ENCODE peak calls at places on chromosomes 5 and 9, in five cellular contexts. One of them, this sample, is unnamed.

GRCh38 chr9:22337261-22337660 is 109.4 kb upstream of the DMRTA1 start:
- DNase-seq in KBM-7: no peak
- DNase-seq in NCI-H345: no peak
- DNase-seq in CD8-positive, alpha-beta memory T cell: no peak
- DNase-seq in psoas muscle: no peak
- DNase-seq in this sample: no peak

GRCh38 chr5:107952450-107952849 is 281.7 kb upstream of the EFNA5 start:
- DNase-seq in KBM-7: no peak
- DNase-seq in NCI-H345: no peak
- DNase-seq in CD8-positive, alpha-beta memory T cell: no peak
- DNase-seq in psoas muscle: no peak
- DNase-seq in this sample: no peak

GRCh38 chr5:134177197-134178171 is 734 bp upstream of the SKP1 start:
- DNase-seq in KBM-7: peak
- DNase-seq in NCI-H345: peak
- DNase-seq in CD8-positive, alpha-beta memory T cell: no peak
- DNase-seq in psoas muscle: peak
- DNase-seq in this sample: peak

GRCh38 chr5:43063731-43064171 is 23.6 kb upstream of the ANXA2R start:
- DNase-seq in KBM-7: no peak
- DNase-seq in NCI-H345: no peak
- DNase-seq in CD8-positive, alpha-beta memory T cell: no peak
- DNase-seq in psoas muscle: peak
- DNase-seq in this sample: no peak

GRCh38 chr9:107283621-107284616 is 840 bp downstream of the RAD23B start:
- DNase-seq in KBM-7: peak
- DNase-seq in NCI-H345: peak
- DNase-seq in CD8-positive, alpha-beta memory T cell: peak
- DNase-seq in psoas muscle: peak
- DNase-seq in this sample: peak

GRCh38 chr9:91882628-91883027 is 67.4 kb downstream of the ROR2 start:
- DNase-seq in KBM-7: no peak
- DNase-seq in NCI-H345: no peak
- DNase-seq in CD8-positive, alpha-beta memory T cell: no peak
- DNase-seq in psoas muscle: no peak
- DNase-seq in this sample: no peak

GRCh38 chr5:157186309-157187045 is 5.8 kb downstream of the ITK start:
- DNase-seq in KBM-7: no peak
- DNase-seq in NCI-H345: no peak
- DNase-seq in CD8-positive, alpha-beta memory T cell: no peak
- DNase-seq in psoas muscle: no peak
- DNase-seq in this sample: no peak

GRCh38 chr9:16813838-16814237 is 56.6 kb downstream of the BNC2 start:
- DNase-seq in KBM-7: no peak
- DNase-seq in NCI-H345: no peak
- DNase-seq in CD8-positive, alpha-beta memory T cell: no peak
- DNase-seq in psoas muscle: no peak
- DNase-seq in this sample: no peak

GRCh38 chr9:113580041-113580953 is 116.8 kb downstream of the RGS3 start:
- DNase-seq in KBM-7: no peak
- DNase-seq in NCI-H345: peak
- DNase-seq in CD8-positive, alpha-beta memory T cell: peak
- DNase-seq in psoas muscle: peak
- DNase-seq in this sample: peak

GRCh38 chr9:74173284-74173683 is 323.9 kb upstream of the RORB start:
- DNase-seq in KBM-7: no peak
- DNase-seq in NCI-H345: no peak
- DNase-seq in CD8-positive, alpha-beta memory T cell: no peak
- DNase-seq in psoas muscle: no peak
- DNase-seq in this sample: no peak

GRCh38 chr9:112831281-112831851 is 59.3 kb downstream of the SLC46A2 start:
- DNase-seq in KBM-7: peak
- DNase-seq in NCI-H345: no peak
- DNase-seq in CD8-positive, alpha-beta memory T cell: no peak
- DNase-seq in psoas muscle: peak
- DNase-seq in this sample: no peak

GRCh38 chr9:119004618-119004990 is 364.6 kb downstream of the BRINP1 start:
- DNase-seq in KBM-7: no peak
- DNase-seq in NCI-H345: no peak
- DNase-seq in CD8-positive, alpha-beta memory T cell: no peak
- DNase-seq in psoas muscle: peak
- DNase-seq in this sample: peak

GRCh38 chr9:77793909-77794308 is 145.8 kb upstream of the GNA14 start:
- DNase-seq in KBM-7: no peak
- DNase-seq in NCI-H345: peak
- DNase-seq in CD8-positive, alpha-beta memory T cell: no peak
- DNase-seq in psoas muscle: no peak
- DNase-seq in this sample: no peak

GRCh38 chr9:133715866-133716563 is 22.1 kb downstream of the SARDH start:
- DNase-seq in KBM-7: peak
- DNase-seq in NCI-H345: peak
- DNase-seq in CD8-positive, alpha-beta memory T cell: peak
- DNase-seq in psoas muscle: peak
- DNase-seq in this sample: no peak

GRCh38 chr9:133679466-133680051 is 43.4 kb downstream of the DBH start:
- DNase-seq in KBM-7: no peak
- DNase-seq in NCI-H345: no peak
- DNase-seq in CD8-positive, alpha-beta memory T cell: peak
- DNase-seq in psoas muscle: peak
- DNase-seq in this sample: no peak

GRCh38 chr9:129148463-129149204 is 29.4 kb downstream of the IER5L start:
- DNase-seq in KBM-7: no peak
- DNase-seq in NCI-H345: no peak
- DNase-seq in CD8-positive, alpha-beta memory T cell: no peak
- DNase-seq in psoas muscle: no peak
- DNase-seq in this sample: no peak

GRCh38 chr5:132754947-132755346 is 7.7 kb downstream of the CCNI2 start:
- DNase-seq in KBM-7: peak
- DNase-seq in NCI-H345: no peak
- DNase-seq in CD8-positive, alpha-beta memory T cell: no peak
- DNase-seq in psoas muscle: no peak
- DNase-seq in this sample: no peak

GRCh38 chr9:125889122-125889523 is 141.9 kb downstream of the PBX3 start:
- DNase-seq in KBM-7: peak
- DNase-seq in NCI-H345: peak
- DNase-seq in CD8-positive, alpha-beta memory T cell: no peak
- DNase-seq in psoas muscle: peak
- DNase-seq in this sample: no peak

GRCh38 chr5:73365301-73365853 is 83.2 kb downstream of the FOXD1 start:
- DNase-seq in KBM-7: no peak
- DNase-seq in NCI-H345: no peak
- DNase-seq in CD8-positive, alpha-beta memory T cell: no peak
- DNase-seq in psoas muscle: no peak
- DNase-seq in this sample: no peak

GRCh38 chr5:107472620-107473064 is 198.1 kb downstream of the EFNA5 start:
- DNase-seq in KBM-7: no peak
- DNase-seq in NCI-H345: peak
- DNase-seq in CD8-positive, alpha-beta memory T cell: no peak
- DNase-seq in psoas muscle: no peak
- DNase-seq in this sample: no peak